ENCODE peak calls at places on chromosomes 2 and 18, in nine cellular contexts. R, H, T, P, K, E, X, N and C are unnamed samples.

GRCh38 chr2:149601141-149601796 is 13.7 kb upstream of the MMADHC start:
- DNase-seq in T (peak), H (no peak), R (no peak), P (no peak), K (no peak), X (no peak), E (no peak), N (no peak), C (no peak)

GRCh38 chr2:112031916-112032582 is 23.0 kb upstream of the TMEM87B start:
- DNase-seq in R (no peak), P (no peak), E (peak), H (no peak), K (no peak), T (peak), N (peak), X (no peak), C (peak)

GRCh38 chr2:37149626-37150322 is 7.0 kb downstream of the EIF2AK2 start:
- DNase-seq in K (no peak), H (no peak), N (no peak), E (no peak), T (peak), X (no peak), P (no peak), R (no peak), C (no peak)

GRCh38 chr2:226611944-226612318 is 187.7 kb downstream of the IRS1 start:
- DNase-seq in X (no peak), P (peak), N (no peak), K (no peak), H (no peak), R (no peak), T (peak), E (no peak), C (no peak)

GRCh38 chr2:206085742-206086445 is at the start of gene INO80D:
- DNase-seq in T (peak), P (peak), H (peak), E (peak), X (peak), N (peak), K (peak), R (peak), C (peak)

GRCh38 chr18:59123588-59124369 is 15.9 kb upstream of the SEC11C start:
- DNase-seq in N (no peak), P (peak), R (no peak), E (no peak), H (no peak), K (no peak), T (peak), X (no peak), C (no peak)

GRCh38 chr2:44075536-44075935 is 79.7 kb upstream of the LRPPRC start:
- DNase-seq in N (peak), P (no peak), X (no peak), R (no peak), T (peak), H (no peak), E (no peak), K (no peak), C (peak)

GRCh38 chr2:219987830-219988229 is 360.4 kb downstream of the SLC4A3 start:
- DNase-seq in T (peak), R (no peak), E (no peak), H (no peak), N (peak), K (no peak), X (no peak), P (peak), C (no peak)

GRCh38 chr2:10341193-10341592 is 38.5 kb downstream of the HPCAL1 start:
- DNase-seq in N (no peak), X (no peak), K (no peak), H (no peak), R (peak), E (no peak), P (no peak), T (no peak), C (no peak)

GRCh38 chr2:55163258-55163657 is 68.8 kb downstream of the CLHC1 start:
- DNase-seq in H (no peak), N (no peak), K (no peak), T (peak), R (no peak), X (no peak), P (no peak), E (no peak), C (no peak)

GRCh38 chr2:48755473-48755872 is at the start of gene LHCGR:
- DNase-seq in K (no peak), X (no peak), E (peak), N (no peak), T (peak), H (no peak), R (no peak), P (no peak), C (no peak)

GRCh38 chr2:231212329-231212845 is 14.0 kb downstream of the ARMC9 start:
- DNase-seq in H (peak), P (no peak), X (no peak), E (no peak), T (no peak), K (no peak), R (no peak), N (no peak), C (no peak)

GRCh38 chr18:58579561-58580047 is 49.3 kb downstream of the ALPK2 start:
- DNase-seq in R (no peak), N (no peak), E (no peak), X (no peak), P (peak), K (no peak), H (no peak), T (peak), C (peak)

GRCh38 chr2:101360229-101360628 is 27.1 kb downstream of the CREG2 start:
- DNase-seq in P (peak), X (no peak), R (no peak), N (no peak), K (no peak), T (peak), H (peak), E (no peak), C (no peak)

GRCh38 chr2:64288321-64288931 is 144.2 kb upstream of the PELI1 start:
- DNase-seq in K (no peak), E (no peak), T (peak), R (no peak), H (no peak), X (no peak), P (peak), N (no peak), C (no peak)

GRCh38 chr2:233925402-233925801 is 8.2 kb downstream of the TRPM8 start:
- DNase-seq in T (no peak), H (no peak), E (no peak), K (no peak), R (no peak), N (no peak), X (no peak), P (no peak), C (no peak)

GRCh38 chr2:200438251-200438650 is 71.6 kb downstream of the KCTD18 start:
- DNase-seq in R (no peak), E (no peak), P (no peak), N (no peak), K (no peak), X (no peak), T (no peak), H (no peak), C (no peak)

GRCh38 chr2:129254718-129255117 is 724.7 kb upstream of the RAB6C start:
- DNase-seq in N (no peak), X (no peak), H (no peak), E (no peak), T (no peak), K (no peak), R (no peak), P (no peak), C (no peak)

GRCh38 chr2:184814428-184814827 is 216.1 kb downstream of the ZNF804A start:
- DNase-seq in R (no peak), H (no peak), E (no peak), P (no peak), X (no peak), T (no peak), K (no peak), N (no peak), C (no peak)

GRCh38 chr2:237889811-237890210 is 30.4 kb downstream of the RAMP1 start:
- DNase-seq in K (no peak), N (no peak), P (no peak), R (peak), E (no peak), T (no peak), X (no peak), H (no peak), C (no peak)

GRCh38 chr18:79698668-79699335 is 19.2 kb downstream of the CTDP1 start:
- DNase-seq in E (no peak), N (no peak), K (no peak), P (no peak), T (peak), R (no peak), H (no peak), X (no peak), C (no peak)

GRCh38 chr2:205001306-205001966 is 456.2 kb downstream of the PARD3B start:
- DNase-seq in K (no peak), P (no peak), R (no peak), H (no peak), T (no peak), X (no peak), N (no peak), E (no peak), C (peak)

GRCh38 chr2:112692496-112692911 is 28.3 kb upstream of the NT5DC4 start:
- DNase-seq in R (no peak), N (peak), T (peak), X (peak), P (peak), E (peak), K (peak), H (peak), C (peak)

GRCh38 chr2:231546014-231546413 is 15.8 kb upstream of the NMUR1 start:
- DNase-seq in K (no peak), P (no peak), R (no peak), N (no peak), H (no peak), T (no peak), E (no peak), X (no peak), C (no peak)

GRCh38 chr18:10242922-10243680 is 211.3 kb upstream of the APCDD1 start:
- DNase-seq in K (no peak), T (no peak), H (no peak), X (no peak), R (peak), N (no peak), P (no peak), E (no peak), C (no peak)

GRCh38 chr2:8003462-8004075 is 678.3 kb upstream of the ID2 start:
- DNase-seq in K (no peak), N (peak), H (no peak), X (no peak), E (no peak), P (no peak), T (peak), R (peak), C (no peak)

GRCh38 chr18:71998547-71998946 is 545.6 kb downstream of the CBLN2 start:
- DNase-seq in N (no peak), E (no peak), K (no peak), R (no peak), T (no peak), H (peak), P (no peak), X (no peak), C (no peak)

GRCh38 chr2:207091175-207091574 is 74.6 kb downstream of the KLF7 start:
- DNase-seq in H (no peak), R (no peak), T (no peak), P (no peak), X (no peak), N (no peak), E (no peak), K (no peak), C (no peak)

GRCh38 chr2:60413819-60414178 is 139.7 kb downstream of the BCL11A start:
- DNase-seq in P (no peak), T (no peak), E (no peak), H (no peak), X (no peak), R (no peak), K (no peak), N (no peak), C (no peak)

GRCh38 chr2:229714736-229715541 is 584 bp upstream of the DNER start:
- DNase-seq in P (peak), H (peak), R (peak), N (no peak), E (peak), T (peak), X (no peak), K (no peak), C (peak)

GRCh38 chr2:27038631-27039339 is 6.0 kb downstream of the TMEM214 start:
- DNase-seq in K (no peak), H (no peak), P (no peak), N (no peak), E (no peak), T (no peak), R (peak), X (no peak), C (no peak)

GRCh38 chr18:11728247-11728646 is 39.2 kb downstream of the GNAL start:
- DNase-seq in P (peak), K (no peak), N (no peak), X (no peak), H (no peak), T (no peak), E (no peak), R (no peak), C (peak)

GRCh38 chr2:69225933-69226332 is 161.1 kb downstream of the GFPT1 start:
- DNase-seq in H (no peak), R (no peak), X (no peak), N (no peak), K (no peak), P (no peak), T (peak), E (no peak), C (no peak)